ENCODE peak calls at places on chromosomes 6 and 20, in ten cellular contexts. A, M, U, B, V, O, P, D, R and L are unnamed samples.

GRCh38 chr20:50675671-50676376 is 15.5 kb downstream of the RIPOR3 start:
- DNase-seq in A (no peak), M (peak; percentile 41), U (peak; percentile 60), B (no peak), V (no peak), O (no peak), P (no peak), D (peak; percentile 85), R (no peak), L (no peak)

GRCh38 chr6:1873781-1874180 is 264.1 kb downstream of the FOXC1 start:
- DNase-seq in A (no peak), M (no peak), U (no peak), B (no peak), V (no peak), O (no peak), P (no peak), D (no peak), R (no peak), L (no peak)

GRCh38 chr20:63330940-63331339 is 30.2 kb downstream of the CHRNA4 start:
- DNase-seq in A (no peak), M (no peak), U (peak; percentile 56), B (no peak), V (no peak), O (no peak), P (no peak), D (no peak), R (peak; percentile 91), L (no peak)

GRCh38 chr6:14921878-14922277 is 324.0 kb upstream of the JARID2 start:
- DNase-seq in A (no peak), M (no peak), U (no peak), B (no peak), V (peak; percentile 100), O (no peak), P (no peak), D (no peak), R (no peak), L (no peak)

GRCh38 chr20:25356294-25356933 is 34.2 kb downstream of the ABHD12 start:
- DNase-seq in A (no peak), M (no peak), U (no peak), B (no peak), V (no peak), O (no peak), P (no peak), D (no peak), R (peak; percentile 98), L (no peak)

GRCh38 chr20:25293507-25293906 is 45.6 kb downstream of the PYGB start:
- DNase-seq in A (no peak), M (no peak), U (no peak), B (no peak), V (no peak), O (no peak), P (no peak), D (no peak), R (no peak), L (no peak)

GRCh38 chr6:2185056-2185455 is 60.3 kb downstream of the GMDS start:
- DNase-seq in A (no peak), M (no peak), U (no peak), B (no peak), V (no peak), O (no peak), P (no peak), D (no peak), R (no peak), L (no peak)

GRCh38 chr20:49297605-49298530 is 20.0 kb upstream of the ZNFX1 start:
- DNase-seq in A (no peak), M (no peak), U (no peak), B (no peak), V (peak; percentile 65), O (no peak), P (no peak), D (no peak), R (no peak), L (no peak)

GRCh38 chr20:39066464-39066863 is 104.3 kb downstream of the DHX35 start:
- DNase-seq in A (no peak), M (no peak), U (no peak), B (no peak), V (no peak), O (no peak), P (peak; percentile 40), D (no peak), R (no peak), L (no peak)

GRCh38 chr20:50273601-50274491 is 83.2 kb downstream of the CEBPB start:
- DNase-seq in A (no peak), M (no peak), U (no peak), B (no peak), V (no peak), O (no peak), P (no peak), D (no peak), R (peak; percentile 72), L (no peak)

GRCh38 chr6:47663462-47664216 is 34.7 kb upstream of the ADGRF4 start:
- DNase-seq in A (no peak), M (no peak), U (no peak), B (no peak), V (no peak), O (no peak), P (no peak), D (no peak), R (no peak), L (no peak)